ENCODE peak calls at places on chromosomes 12 and 14, in seven cellular contexts. C, Q, F, J, S, W and H are unnamed samples.

GRCh38 chr14:73976150-73976549 is 26.0 kb downstream of the COQ6 start:
- DNase-seq in F (no peak), W (no peak), C (no peak), Q (no peak), J (no peak), S (no peak), H (no peak)

GRCh38 chr12:55741978-55742377 is 944 bp upstream of the GDF11 start:
- DNase-seq in W (no peak), Q (no peak), S (no peak), C (no peak), J (no peak), F (no peak), H (no peak)

GRCh38 chr12:22333751-22334695 is 484 bp downstream of the ST8SIA1 start:
- DNase-seq in J (no peak), S (no peak), Q (no peak), F (no peak), W (no peak), C (no peak), H (no peak)

GRCh38 chr14:103707329-103708263 is 7.7 kb downstream of the XRCC3 start:
- DNase-seq in W (no peak), F (no peak), Q (no peak), C (no peak), J (no peak), S (no peak), H (no peak)

GRCh38 chr12:116803018-116803736 is 65.1 kb downstream of the RNFT2 start:
- DNase-seq in F (no peak), Q (no peak), C (no peak), S (no peak), J (no peak), W (no peak), H (no peak)

GRCh38 chr12:32091696-32092095 is 15.0 kb upstream of the BICD1 start:
- DNase-seq in J (no peak), S (no peak), Q (no peak), W (no peak), C (no peak), F (no peak), H (no peak)

GRCh38 chr12:122099280-122099749 is 20.8 kb downstream of the MLXIP start:
- DNase-seq in Q (no peak), J (no peak), W (no peak), C (no peak), S (no peak), F (no peak), H (no peak)

GRCh38 chr14:51602176-51602759 is 49.4 kb upstream of the FRMD6 start:
- DNase-seq in Q (no peak), W (no peak), C (no peak), F (no peak), S (no peak), J (no peak), H (no peak)

GRCh38 chr14:94340533-94340932 is 17.4 kb upstream of the SERPINA6 start:
- DNase-seq in Q (no peak), F (no peak), J (no peak), C (no peak), W (no peak), S (no peak), H (no peak)

GRCh38 chr14:85528080-85528881 is 1.7 kb upstream of the FLRT2 start:
- DNase-seq in Q (no peak), J (peak; percentile 58), C (peak; percentile 93), S (no peak), F (no peak), W (no peak), H (no peak)

GRCh38 chr14:70707138-70708038 is 65.7 kb downstream of the TTC9 start:
- DNase-seq in W (peak; percentile 92), J (peak; percentile 51), C (peak; percentile 36), F (peak; percentile 81), Q (no peak), S (no peak), H (peak; percentile 82)

GRCh38 chr12:104626069-104626690 is 169.4 kb downstream of the CHST11 start:
- DNase-seq in F (no peak), S (no peak), Q (no peak), W (no peak), J (no peak), C (no peak), H (no peak)

GRCh38 chr14:86961106-86961716 is 1031.8 kb downstream of the GALC start:
- DNase-seq in C (peak; percentile 1), F (peak; percentile 4), Q (no peak), W (peak; percentile 37), J (peak; percentile 28), S (no peak), H (no peak)

GRCh38 chr12:59040651-59041050 is 120.3 kb upstream of the LRIG3 start:
- DNase-seq in C (peak; percentile 86), S (no peak), J (peak; percentile 71), Q (no peak), W (no peak), F (no peak), H (no peak)

GRCh38 chr14:77478796-77479195 is 19.8 kb downstream of the ISM2 start:
- DNase-seq in S (no peak), W (no peak), J (no peak), C (no peak), F (no peak), Q (no peak), H (peak; percentile 63)